ENCODE peak calls at places on chromosome 12, in four cellular contexts. G, Q, J and O are unnamed samples.

GRCh38 chr12:106767954-106768501 is 6.5 kb upstream of the RIC8B start:
- DNase-seq in G (peak; percentile 75), Q (no peak), J (no peak), O (no peak)

GRCh38 chr12:8667280-8667679 is 4.7 kb upstream of the MFAP5 start:
- DNase-seq in G (no peak), Q (no peak), J (no peak), O (no peak)

GRCh38 chr12:27667540-27667939 is 28.7 kb upstream of the REP15 start:
- DNase-seq in G (no peak), Q (peak; percentile 30), J (peak; percentile 9), O (no peak)

GRCh38 chr12:132436791-132437251 is 53.1 kb upstream of the FBRSL1 start:
- DNase-seq in G (no peak), Q (no peak), J (no peak), O (no peak)

GRCh38 chr12:100331871-100332270 is 25.0 kb upstream of the SLC17A8 start:
- DNase-seq in G (no peak), Q (no peak), J (no peak), O (no peak)

GRCh38 chr12:130031571-130032189 is 127.9 kb upstream of the TMEM132D start:
- DNase-seq in G (peak; percentile 84), Q (peak; percentile 3), J (no peak), O (peak; percentile 73)

GRCh38 chr12:117032593-117033381 is 66.4 kb downstream of the TESC start:
- DNase-seq in G (no peak), Q (no peak), J (no peak), O (no peak)

GRCh38 chr12:4482936-4483335 is 37.3 kb upstream of the FGF6 start:
- DNase-seq in G (no peak), Q (no peak), J (peak; percentile 12), O (no peak)

GRCh38 chr12:2745655-2746054 is 49.1 kb upstream of the FKBP4 start:
- DNase-seq in G (no peak), Q (no peak), J (no peak), O (no peak)

GRCh38 chr12:50057896-50058670 is 687 bp downstream of the ASIC1 start:
- DNase-seq in G (no peak), Q (no peak), J (no peak), O (no peak)

GRCh38 chr12:50053583-50053982 is 3.8 kb upstream of the ASIC1 start:
- DNase-seq in G (no peak), Q (no peak), J (no peak), O (no peak)

GRCh38 chr12:50056629-50056976 is 793 bp upstream of the ASIC1 start:
- DNase-seq in G (no peak), Q (no peak), J (no peak), O (no peak)

GRCh38 chr12:50057000-50057841 is at the start of gene ASIC1:
- DNase-seq in G (peak; percentile 69), Q (peak; percentile 73), J (peak; percentile 67), O (peak; percentile 86)

GRCh38 chr12:50055831-50056628 is 1.4 kb upstream of the ASIC1 start:
- DNase-seq in G (peak; percentile 83), Q (peak; percentile 64), J (peak; percentile 52), O (peak; percentile 75)
- H3K4me3 ChIP-seq in G (no peak overlapping the region), Q (no peak overlapping the region), J (no peak overlapping the region), O (peak overlapping the region; percentile 20)

DNA sequence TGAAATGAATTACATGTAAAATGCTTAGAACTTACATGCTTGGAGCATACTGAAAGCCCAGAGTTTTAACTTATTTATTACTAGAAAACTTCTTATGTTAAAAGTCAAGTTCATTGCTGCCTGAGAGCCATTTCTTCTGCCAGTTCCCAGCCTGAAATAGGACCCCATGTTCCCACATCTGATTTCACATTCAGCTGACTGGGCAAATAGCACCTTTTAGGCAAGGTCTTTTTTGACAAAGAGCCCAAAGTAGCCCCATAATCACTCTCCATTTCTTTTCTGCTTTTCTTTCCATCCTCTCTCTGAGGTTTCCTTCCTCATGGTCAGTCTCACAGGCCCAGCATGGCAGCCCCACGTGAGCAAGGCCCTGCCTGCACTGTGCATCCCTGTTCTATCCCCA is 1.1 kb upstream of the ARPC3 start:
- DNase-seq in G (no peak), Q (no peak), J (no peak), O (no peak)
- H3K36me3 ChIP-seq in G (no peaks in the 10 kb centered on the region), Q (peaks cover 35% of the 10 kb centered on the region), J (peaks cover 4% of the 10 kb centered on the region), O (peaks cover 1% of the 10 kb centered on the region)

GRCh38 chr12:54019111-54019811 is 9.0 kb upstream of the HOXC6 start:
- DNase-seq in G (peak; percentile 53), Q (peak; percentile 72), J (peak; percentile 28), O (no peak)
- H3K4me3 ChIP-seq in G (no peak overlapping the region), Q (peak overlapping the region; percentile 57), J (peak overlapping the region; percentile 48), O (no peak overlapping the region)

GRCh38 chr12:108948369-108948768 is 68.5 kb downstream of the DAO start:
- DNase-seq in G (no peak), Q (no peak), J (no peak), O (no peak)
- H3K36me3 ChIP-seq in G (no peaks in the 10 kb centered on the region), Q (no peaks in the 10 kb centered on the region), J (no peaks in the 10 kb centered on the region), O (no peaks in the 10 kb centered on the region)

DNA sequence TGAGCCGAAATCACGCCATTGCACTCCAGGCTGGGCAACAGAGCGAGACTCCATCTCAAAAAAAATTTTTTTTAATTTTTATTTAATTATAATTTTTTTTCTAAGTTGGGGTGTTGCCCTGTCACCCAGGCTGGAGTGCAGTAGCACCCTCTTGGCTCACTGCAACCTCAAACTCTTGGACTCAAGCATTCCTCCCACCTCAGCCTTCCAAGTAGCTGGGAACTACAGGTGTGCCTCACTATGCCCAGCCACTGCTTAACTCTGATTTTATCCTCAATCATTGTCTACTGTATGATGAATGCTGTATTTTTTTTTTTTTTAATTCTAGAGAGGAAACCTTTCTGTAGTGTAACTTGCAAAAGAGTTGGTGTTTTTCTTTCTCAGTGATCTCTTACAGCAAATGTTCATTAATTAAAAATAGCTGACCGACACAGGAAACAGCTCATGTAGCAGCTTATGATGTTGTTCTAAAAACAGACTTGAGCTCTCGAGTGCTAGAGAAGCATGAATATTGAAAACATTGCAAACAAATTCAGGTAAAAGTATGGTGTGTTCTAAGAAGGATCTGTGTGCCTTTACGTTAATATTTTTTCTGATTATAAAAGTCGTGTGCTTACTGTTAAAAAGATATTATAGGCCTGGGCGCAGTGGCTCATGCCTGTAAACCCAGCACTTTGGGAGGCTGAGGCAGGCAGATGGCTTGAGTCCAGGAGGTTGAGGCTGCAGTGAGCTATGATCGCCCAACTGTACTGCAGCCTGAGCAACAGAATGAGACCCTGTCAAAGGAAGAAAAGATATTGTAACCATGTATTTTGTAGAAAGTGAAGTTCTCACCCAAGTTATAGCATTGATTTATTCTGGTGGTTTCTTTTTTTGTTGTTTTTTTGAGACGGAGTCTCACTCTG is 68.9 kb downstream of the FGD4 start:
- DNase-seq in G (no peak), Q (no peak), J (no peak), O (no peak)
- H3K4me3 ChIP-seq in G (no peak overlapping the region), Q (no peak overlapping the region), J (no peak overlapping the region), O (no peak overlapping the region)

DNA sequence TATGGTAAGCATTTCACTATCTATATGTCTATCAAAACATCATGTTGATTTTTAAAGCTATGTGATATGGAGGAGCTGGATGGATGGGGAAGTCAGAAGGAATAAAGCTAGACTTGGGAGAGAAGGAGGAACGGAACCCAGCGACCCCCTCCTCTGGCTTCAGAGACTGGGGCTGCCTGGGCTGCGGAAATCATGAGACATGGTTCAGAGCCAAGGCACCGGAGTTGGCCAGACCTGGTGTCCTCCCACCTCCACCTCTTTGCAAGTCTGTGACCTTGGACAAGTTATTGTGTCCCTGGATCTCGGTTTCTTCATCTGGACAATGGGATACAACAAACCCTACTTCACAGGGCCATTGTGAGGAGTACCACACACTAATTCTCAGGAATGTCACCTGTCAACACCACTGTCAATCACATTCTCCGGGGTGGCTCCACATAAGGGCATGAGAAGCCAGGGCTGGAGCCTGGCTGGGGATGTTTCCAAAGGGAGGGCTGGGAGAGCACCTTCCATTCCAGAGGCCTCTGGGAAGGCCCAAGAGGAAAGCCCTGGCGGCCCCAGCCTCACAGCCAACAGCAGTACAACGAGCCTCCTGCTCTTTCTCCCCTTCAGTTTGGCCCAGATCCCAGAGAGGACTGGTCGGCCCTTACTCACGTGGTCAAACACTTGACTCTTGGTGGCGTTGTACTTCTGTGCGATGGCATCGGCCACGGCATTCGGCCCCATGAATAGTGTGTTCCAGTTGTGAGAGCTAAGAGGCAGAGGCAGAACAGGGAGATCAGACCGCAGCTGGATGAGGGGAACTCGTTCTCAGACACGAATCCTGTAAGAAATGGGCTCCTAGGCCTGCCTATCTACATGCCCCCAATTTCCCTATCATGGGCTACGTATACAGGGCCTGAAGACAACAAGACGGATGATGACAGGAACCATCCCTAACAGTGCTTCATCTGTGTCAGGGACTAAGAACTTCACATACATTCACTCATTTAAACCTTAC is 20.7 kb downstream of the RBM19 start:
- DNase-seq in G (no peak), Q (no peak), J (no peak), O (no peak)
- H3K36me3 ChIP-seq in G (peaks cover 20% of the 10 kb centered on the region), Q (peaks cover 89% of the 10 kb centered on the region), J (peaks cover 19% of the 10 kb centered on the region), O (peaks cover 3% of the 10 kb centered on the region)

DNA sequence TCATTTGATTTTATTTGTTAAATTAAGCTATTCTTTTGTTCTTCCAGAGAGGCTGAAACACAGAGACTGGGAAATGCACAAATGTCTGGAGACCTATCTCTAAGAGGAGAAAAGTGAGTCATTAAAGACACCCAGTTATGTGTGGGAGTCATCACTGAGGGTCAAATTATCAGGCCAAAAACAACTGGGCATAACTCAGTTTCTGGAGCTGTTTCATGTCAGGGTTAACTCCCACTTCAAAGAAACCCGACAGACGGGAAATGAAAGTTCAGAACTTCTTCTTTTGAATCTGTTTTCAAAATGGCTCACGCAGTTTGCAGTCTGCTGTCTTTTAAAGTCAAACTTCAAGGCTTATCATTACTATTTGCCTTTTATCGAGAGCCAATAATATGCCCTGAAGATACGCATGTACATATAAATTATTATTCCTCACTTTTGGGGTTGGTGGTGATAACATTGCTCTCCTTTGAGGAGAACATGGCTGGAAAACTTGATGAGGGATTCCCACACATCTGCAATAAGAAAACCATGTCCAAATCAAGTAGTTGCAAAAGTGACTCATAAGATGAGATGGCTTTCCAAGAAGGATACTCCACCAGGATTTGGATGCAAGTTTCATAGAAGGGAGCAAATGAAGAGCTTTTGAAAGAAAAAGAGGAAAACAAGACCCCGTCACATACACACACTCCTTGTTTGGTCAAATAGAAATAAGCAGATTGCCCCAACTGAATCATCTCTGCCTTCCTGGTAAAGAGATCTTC is 341.4 kb downstream of the ADAMTS20 start:
- DNase-seq in G (no peak), Q (peak; percentile 7), J (peak; percentile 48), O (no peak)
- H3K4me3 ChIP-seq in G (no peak overlapping the region), Q (no peak overlapping the region), J (no peak overlapping the region), O (no peak overlapping the region)

GRCh38 chr12:63752283-63752682 is 27.4 kb upstream of the RXYLT1 start:
- DNase-seq in G (no peak), Q (no peak), J (no peak), O (no peak)
- H3K36me3 ChIP-seq in G (no peaks in the 10 kb centered on the region), Q (no peaks in the 10 kb centered on the region), J (no peaks in the 10 kb centered on the region), O (no peaks in the 10 kb centered on the region)

GRCh38 chr12:64514456-64514855 is 62.5 kb downstream of the TBK1 start:
- DNase-seq in G (no peak), Q (no peak), J (no peak), O (no peak)

GRCh38 chr12:64506955-64507354 is 55.0 kb downstream of the TBK1 start:
- DNase-seq in G (no peak), Q (no peak), J (no peak), O (no peak)

DNA sequence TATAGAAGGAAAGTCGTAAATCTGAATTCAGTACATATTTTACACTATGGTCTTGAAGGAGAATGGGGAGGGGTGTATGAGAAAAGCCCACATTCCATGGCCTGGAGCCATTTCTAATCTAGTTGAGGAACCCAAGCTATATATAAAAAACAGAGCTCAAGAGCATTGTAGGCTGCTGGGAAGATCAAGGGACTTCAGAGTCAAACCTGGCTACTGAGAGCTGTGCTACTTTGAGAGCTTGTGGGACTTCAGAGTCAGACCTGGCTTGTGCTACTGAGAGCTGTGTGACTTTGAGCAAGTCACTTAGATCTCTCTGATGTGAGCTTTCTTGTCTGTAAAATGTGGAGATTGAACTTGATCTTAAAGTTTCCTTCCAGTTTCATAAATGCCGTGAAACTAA is 58.8 kb downstream of the TBK1 start:
- DNase-seq in G (no peak), Q (no peak), J (no peak), O (no peak)
- H3K4me3 ChIP-seq in G (no peak overlapping the region), Q (no peak overlapping the region), J (no peak overlapping the region), O (no peak overlapping the region)